ENCODE peak calls at places on chromosomes 2 and 18, in seven cellular contexts. One of them, this sample, is unnamed.
A peak's percentile ranks its signal among the peaks of the same experiment; 100 is the strongest.

GRCh38 chr2:72325592-72326422 is 178.1 kb upstream of the CYP26B1 start:
- DNase-seq in upper lobe of left lung: no peak
- DNase-seq in transverse colon: peak; percentile 57
- DNase-seq in kidney: no peak
- DNase-seq in endothelial cell of umbilical vein: peak; percentile 36
- DNase-seq in AG04450: no peak
- DNase-seq in tibial nerve: no peak
- DNase-seq in this sample: peak; percentile 8

GRCh38 chr2:238582159-238582558 is 155.4 kb downstream of the ASB1 start:
- DNase-seq in upper lobe of left lung: no peak
- DNase-seq in transverse colon: no peak
- DNase-seq in kidney: no peak
- DNase-seq in endothelial cell of umbilical vein: no peak
- DNase-seq in AG04450: no peak
- DNase-seq in tibial nerve: no peak
- DNase-seq in this sample: no peak

GRCh38 chr18:51943281-51943680 is 396.7 kb upstream of the DCC start:
- DNase-seq in upper lobe of left lung: no peak
- DNase-seq in transverse colon: no peak
- DNase-seq in kidney: no peak
- DNase-seq in endothelial cell of umbilical vein: no peak
- DNase-seq in AG04450: no peak
- DNase-seq in tibial nerve: no peak
- DNase-seq in this sample: no peak

GRCh38 chr2:68831688-68832087 is 39.5 kb downstream of the BMP10 start:
- DNase-seq in upper lobe of left lung: no peak
- DNase-seq in transverse colon: no peak
- DNase-seq in kidney: no peak
- DNase-seq in endothelial cell of umbilical vein: peak; percentile 88
- DNase-seq in AG04450: no peak
- DNase-seq in tibial nerve: no peak
- DNase-seq in this sample: no peak

GRCh38 chr2:102761763-102762162 is at the start of gene TMEM182:
- DNase-seq in upper lobe of left lung: no peak
- DNase-seq in transverse colon: no peak
- DNase-seq in kidney: peak; percentile 62
- DNase-seq in endothelial cell of umbilical vein: no peak
- DNase-seq in AG04450: no peak
- DNase-seq in tibial nerve: no peak
- DNase-seq in this sample: no peak

GRCh38 chr2:189698020-189698887 is 23.8 kb downstream of the ANKAR start:
- DNase-seq in upper lobe of left lung: peak; percentile 25
- DNase-seq in transverse colon: peak; percentile 21
- DNase-seq in kidney: no peak
- DNase-seq in endothelial cell of umbilical vein: peak; percentile 60
- DNase-seq in AG04450: no peak
- DNase-seq in tibial nerve: peak; percentile 88
- DNase-seq in this sample: peak; percentile 22

GRCh38 chr2:218344090-218344754 is 12.4 kb upstream of the CATIP start:
- DNase-seq in upper lobe of left lung: no peak
- DNase-seq in transverse colon: no peak
- DNase-seq in kidney: no peak
- DNase-seq in endothelial cell of umbilical vein: no peak
- DNase-seq in AG04450: no peak
- DNase-seq in tibial nerve: no peak
- DNase-seq in this sample: no peak

GRCh38 chr18:62131305-62131909 is 55.4 kb downstream of the PIGN start:
- DNase-seq in upper lobe of left lung: peak; percentile 27
- DNase-seq in transverse colon: peak; percentile 52
- DNase-seq in kidney: no peak
- DNase-seq in endothelial cell of umbilical vein: peak; percentile 72
- DNase-seq in AG04450: no peak
- DNase-seq in tibial nerve: peak; percentile 46
- DNase-seq in this sample: peak; percentile 55

GRCh38 chr18:34709104-34709503 is 994 bp upstream of the DTNA start:
- DNase-seq in upper lobe of left lung: no peak
- DNase-seq in transverse colon: no peak
- DNase-seq in kidney: peak; percentile 56
- DNase-seq in endothelial cell of umbilical vein: no peak
- DNase-seq in AG04450: peak; percentile 64
- DNase-seq in tibial nerve: no peak
- DNase-seq in this sample: peak; percentile 30

GRCh38 chr2:96136123-96136720 is 2.1 kb downstream of the ASTL start:
- DNase-seq in upper lobe of left lung: no peak
- DNase-seq in transverse colon: no peak
- DNase-seq in kidney: peak; percentile 35
- DNase-seq in endothelial cell of umbilical vein: no peak
- DNase-seq in AG04450: no peak
- DNase-seq in tibial nerve: no peak
- DNase-seq in this sample: no peak

GRCh38 chr2:2586068-2586776 is 255.1 kb upstream of the MYT1L start:
- DNase-seq in upper lobe of left lung: no peak
- DNase-seq in transverse colon: no peak
- DNase-seq in kidney: no peak
- DNase-seq in endothelial cell of umbilical vein: no peak
- DNase-seq in AG04450: no peak
- DNase-seq in tibial nerve: no peak
- DNase-seq in this sample: no peak

GRCh38 chr18:77206676-77207370 is 42.8 kb upstream of the GALR1 start:
- DNase-seq in upper lobe of left lung: no peak
- DNase-seq in transverse colon: no peak
- DNase-seq in kidney: no peak
- DNase-seq in endothelial cell of umbilical vein: no peak
- DNase-seq in AG04450: peak; percentile 13
- DNase-seq in tibial nerve: peak; percentile 49
- DNase-seq in this sample: no peak

GRCh38 chr2:145682536-145683157 is 1162.7 kb upstream of the ZEB2 start:
- DNase-seq in upper lobe of left lung: no peak
- DNase-seq in transverse colon: no peak
- DNase-seq in kidney: no peak
- DNase-seq in endothelial cell of umbilical vein: peak; percentile 6
- DNase-seq in AG04450: no peak
- DNase-seq in tibial nerve: no peak
- DNase-seq in this sample: no peak

GRCh38 chr2:134774074-134774742 is 55.4 kb upstream of the TMEM163 start:
- DNase-seq in upper lobe of left lung: no peak
- DNase-seq in transverse colon: no peak
- DNase-seq in kidney: no peak
- DNase-seq in endothelial cell of umbilical vein: peak; percentile 42
- DNase-seq in AG04450: no peak
- DNase-seq in tibial nerve: no peak
- DNase-seq in this sample: no peak

GRCh38 chr18:61953641-61954040 is 60.8 kb upstream of the RNF152 start:
- DNase-seq in upper lobe of left lung: no peak
- DNase-seq in transverse colon: no peak
- DNase-seq in kidney: no peak
- DNase-seq in endothelial cell of umbilical vein: no peak
- DNase-seq in AG04450: no peak
- DNase-seq in tibial nerve: no peak
- DNase-seq in this sample: no peak

GRCh38 chr18:52236134-52236533 is 103.9 kb upstream of the DCC start:
- DNase-seq in upper lobe of left lung: no peak
- DNase-seq in transverse colon: no peak
- DNase-seq in kidney: no peak
- DNase-seq in endothelial cell of umbilical vein: no peak
- DNase-seq in AG04450: no peak
- DNase-seq in tibial nerve: no peak
- DNase-seq in this sample: peak; percentile 37

GRCh38 chr2:240186191-240186725 is 45.8 kb upstream of the OTOS start:
- DNase-seq in upper lobe of left lung: no peak
- DNase-seq in transverse colon: no peak
- DNase-seq in kidney: peak; percentile 41
- DNase-seq in endothelial cell of umbilical vein: no peak
- DNase-seq in AG04450: no peak
- DNase-seq in tibial nerve: no peak
- DNase-seq in this sample: no peak

GRCh38 chr18:23701544-23702064 is 12.4 kb downstream of the LAMA3 start:
- DNase-seq in upper lobe of left lung: no peak
- DNase-seq in transverse colon: no peak
- DNase-seq in kidney: no peak
- DNase-seq in endothelial cell of umbilical vein: no peak
- DNase-seq in AG04450: no peak
- DNase-seq in tibial nerve: no peak
- DNase-seq in this sample: no peak

GRCh38 chr2:67476808-67477790 is 80.0 kb downstream of the ETAA1 start:
- DNase-seq in upper lobe of left lung: no peak
- DNase-seq in transverse colon: peak; percentile 45
- DNase-seq in kidney: no peak
- DNase-seq in endothelial cell of umbilical vein: peak; percentile 68
- DNase-seq in AG04450: no peak
- DNase-seq in tibial nerve: no peak
- DNase-seq in this sample: peak; percentile 40

GRCh38 chr2:190940451-190940850 is 59.8 kb downstream of the GLS start:
- DNase-seq in upper lobe of left lung: no peak
- DNase-seq in transverse colon: no peak
- DNase-seq in kidney: no peak
- DNase-seq in endothelial cell of umbilical vein: peak; percentile 82
- DNase-seq in AG04450: no peak
- DNase-seq in tibial nerve: no peak
- DNase-seq in this sample: no peak

GRCh38 chr18:3552305-3552704 is 102.3 kb downstream of the TGIF1 start:
- DNase-seq in upper lobe of left lung: no peak
- DNase-seq in transverse colon: no peak
- DNase-seq in kidney: no peak
- DNase-seq in endothelial cell of umbilical vein: no peak
- DNase-seq in AG04450: no peak
- DNase-seq in tibial nerve: no peak
- DNase-seq in this sample: no peak

GRCh38 chr2:5690231-5690630 is 2.0 kb upstream of the SOX11 start:
- DNase-seq in upper lobe of left lung: no peak
- DNase-seq in transverse colon: no peak
- DNase-seq in kidney: no peak
- DNase-seq in endothelial cell of umbilical vein: no peak
- DNase-seq in AG04450: no peak
- DNase-seq in tibial nerve: no peak
- DNase-seq in this sample: no peak
- H3K27ac ChIP-seq in upper lobe of left lung: no peak overlapping the region
- H3K27ac ChIP-seq in transverse colon: no peak overlapping the region
- H3K27ac ChIP-seq in kidney: no peak overlapping the region
- H3K27ac ChIP-seq in endothelial cell of umbilical vein: no peak overlapping the region
- H3K27ac ChIP-seq in AG04450: no peak overlapping the region
- H3K27ac ChIP-seq in tibial nerve: no peak overlapping the region
- H3K27ac ChIP-seq in this sample: no peak overlapping the region

DNA sequence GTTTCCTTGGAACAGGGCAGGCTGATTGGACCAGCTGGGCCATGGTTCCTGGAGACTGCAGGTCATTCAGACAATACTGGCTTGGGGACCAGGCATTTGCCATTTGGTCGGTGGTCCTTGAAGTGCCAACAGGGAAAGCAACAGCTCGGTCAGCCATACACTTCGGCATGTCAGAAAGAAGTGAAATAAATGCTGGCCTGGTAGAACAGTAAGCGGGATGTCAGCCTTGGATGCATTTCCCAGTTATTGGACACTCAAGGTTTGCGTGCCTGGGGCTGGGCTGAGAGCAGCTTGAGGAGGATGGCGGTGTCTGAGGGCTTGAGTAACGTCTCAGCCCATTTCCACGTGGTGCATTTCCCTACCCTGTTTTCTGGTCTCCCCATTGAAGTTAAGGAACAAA is 75.4 kb downstream of the NCK2 start:
- DNase-seq in upper lobe of left lung: no peak
- DNase-seq in transverse colon: no peak
- DNase-seq in kidney: no peak
- DNase-seq in endothelial cell of umbilical vein: no peak
- DNase-seq in AG04450: no peak
- DNase-seq in tibial nerve: no peak
- DNase-seq in this sample: no peak
- TF ChIP-seq CTCF in upper lobe of left lung: no peak
- TF ChIP-seq CTCF in transverse colon: no peak
- TF ChIP-seq CTCF in kidney: no peak
- TF ChIP-seq CTCF in endothelial cell of umbilical vein: no peak
- TF ChIP-seq CTCF in AG04450: no peak
- TF ChIP-seq CTCF in tibial nerve: no peak
- TF ChIP-seq CTCF in this sample: no peak

GRCh38 chr2:95034818-95035217 is 9.3 kb downstream of the MAL start:
- DNase-seq in upper lobe of left lung: no peak
- DNase-seq in transverse colon: no peak
- DNase-seq in kidney: no peak
- DNase-seq in endothelial cell of umbilical vein: no peak
- DNase-seq in AG04450: no peak
- DNase-seq in tibial nerve: no peak
- DNase-seq in this sample: no peak
- H3K27ac ChIP-seq in upper lobe of left lung: no peak overlapping the region
- H3K27ac ChIP-seq in transverse colon: no peak overlapping the region
- H3K27ac ChIP-seq in kidney: peak overlapping the region; percentile 39
- H3K27ac ChIP-seq in endothelial cell of umbilical vein: no peak overlapping the region
- H3K27ac ChIP-seq in AG04450: no peak overlapping the region
- H3K27ac ChIP-seq in tibial nerve: peak overlapping the region; percentile 20
- H3K27ac ChIP-seq in this sample: no peak overlapping the region

GRCh38 chr18:6486313-6486712 is 71.6 kb upstream of the L3MBTL4 start:
- DNase-seq in upper lobe of left lung: no peak
- DNase-seq in transverse colon: no peak
- DNase-seq in kidney: no peak
- DNase-seq in endothelial cell of umbilical vein: no peak
- DNase-seq in AG04450: no peak
- DNase-seq in tibial nerve: no peak
- DNase-seq in this sample: no peak

GRCh38 chr18:6479699-6480098 is 65.0 kb upstream of the L3MBTL4 start:
- DNase-seq in upper lobe of left lung: no peak
- DNase-seq in transverse colon: no peak
- DNase-seq in kidney: no peak
- DNase-seq in endothelial cell of umbilical vein: no peak
- DNase-seq in AG04450: no peak
- DNase-seq in tibial nerve: no peak
- DNase-seq in this sample: no peak

GRCh38 chr18:6478111-6478510 is 63.4 kb upstream of the L3MBTL4 start:
- DNase-seq in upper lobe of left lung: no peak
- DNase-seq in transverse colon: no peak
- DNase-seq in kidney: no peak
- DNase-seq in endothelial cell of umbilical vein: no peak
- DNase-seq in AG04450: no peak
- DNase-seq in tibial nerve: no peak
- DNase-seq in this sample: no peak

GRCh38 chr18:6484659-6485058 is 69.9 kb upstream of the L3MBTL4 start:
- DNase-seq in upper lobe of left lung: no peak
- DNase-seq in transverse colon: no peak
- DNase-seq in kidney: no peak
- DNase-seq in endothelial cell of umbilical vein: no peak
- DNase-seq in AG04450: no peak
- DNase-seq in tibial nerve: no peak
- DNase-seq in this sample: no peak

DNA sequence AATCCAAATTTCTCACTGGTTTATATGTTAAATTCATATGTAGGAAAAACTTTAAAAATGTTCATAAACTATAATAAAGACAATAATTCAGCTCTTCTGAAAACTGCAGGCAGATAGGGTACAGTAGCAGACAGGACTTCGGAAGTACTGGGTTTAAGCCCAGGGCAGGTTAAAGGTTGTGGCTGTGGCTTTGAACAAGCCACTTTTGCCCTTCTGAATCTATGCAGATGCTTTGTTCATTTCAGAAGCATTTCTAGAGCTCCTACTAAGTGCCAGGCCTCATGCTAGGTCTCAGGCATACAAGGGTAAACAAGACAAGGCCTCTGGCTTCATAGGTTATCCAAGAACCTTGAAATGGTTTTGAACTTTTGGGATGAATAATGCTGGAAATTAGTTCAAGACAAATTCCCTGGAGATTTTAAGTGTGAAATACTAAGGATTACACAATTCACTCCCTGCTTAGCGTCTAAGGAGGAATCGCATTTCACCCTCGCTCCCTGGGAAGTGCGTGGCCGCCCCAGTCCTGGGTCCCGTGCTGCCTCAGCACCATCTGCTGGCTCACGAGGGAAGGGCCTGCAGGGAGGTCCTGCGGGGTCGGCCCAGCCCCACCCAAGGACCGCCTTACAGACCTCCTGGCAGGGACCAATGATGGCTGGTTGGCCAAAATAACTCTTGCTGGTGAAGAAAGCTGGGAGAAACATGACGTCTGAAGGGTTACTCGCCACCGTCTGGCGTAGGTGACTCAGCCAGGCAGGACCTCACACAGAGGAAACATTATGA is 67.7 kb upstream of the L3MBTL4 start:
- DNase-seq in upper lobe of left lung: peak; percentile 65
- DNase-seq in transverse colon: peak; percentile 41
- DNase-seq in kidney: peak; percentile 92
- DNase-seq in endothelial cell of umbilical vein: no peak
- DNase-seq in AG04450: peak; percentile 3
- DNase-seq in tibial nerve: peak; percentile 59
- DNase-seq in this sample: peak; percentile 2
- TF ChIP-seq CTCF in upper lobe of left lung: peak; percentile 72
- TF ChIP-seq CTCF in transverse colon: peak; percentile 67
- TF ChIP-seq CTCF in kidney: peak; percentile 78
- TF ChIP-seq CTCF in endothelial cell of umbilical vein: peak; percentile 41
- TF ChIP-seq CTCF in AG04450: peak; percentile 54
- TF ChIP-seq CTCF in tibial nerve: peak; percentile 49
- TF ChIP-seq CTCF in this sample: no peak